ENCODE peak calls at places on chromosomes 16 and 17, in six cellular contexts. One of them, this sample, is unnamed.

GRCh38 chr17:1485748-1486376 is 6.6 kb downstream of the MYO1C start:
- DNase-seq in left ventricle myocardium inferior: peak
- DNase-seq in cardiac fibroblast: peak
- DNase-seq in HuH-7: peak
- DNase-seq in GM10248: peak
- DNase-seq in hypothalamus: no peak
- DNase-seq in this sample: no peak

GRCh38 chr17:81020767-81021497 is 14.0 kb upstream of the BAIAP2 start:
- DNase-seq in left ventricle myocardium inferior: peak
- DNase-seq in cardiac fibroblast: peak
- DNase-seq in HuH-7: no peak
- DNase-seq in GM10248: no peak
- DNase-seq in hypothalamus: no peak
- DNase-seq in this sample: peak

GRCh38 chr16:35596467-35596866 is 2137.1 kb downstream of the TP53TG3F start:
- DNase-seq in left ventricle myocardium inferior: no peak
- DNase-seq in cardiac fibroblast: no peak
- DNase-seq in HuH-7: no peak
- DNase-seq in GM10248: no peak
- DNase-seq in hypothalamus: no peak
- DNase-seq in this sample: no peak

GRCh38 chr16:85123891-85124635 is 11.8 kb upstream of the CIBAR2 start:
- DNase-seq in left ventricle myocardium inferior: peak
- DNase-seq in cardiac fibroblast: peak
- DNase-seq in HuH-7: no peak
- DNase-seq in GM10248: no peak
- DNase-seq in hypothalamus: peak
- DNase-seq in this sample: peak

GRCh38 chr17:39730095-39730921 is at the start of gene MIEN1:
- DNase-seq in left ventricle myocardium inferior: peak
- DNase-seq in cardiac fibroblast: peak
- DNase-seq in HuH-7: peak
- DNase-seq in GM10248: peak
- DNase-seq in hypothalamus: peak
- DNase-seq in this sample: peak

GRCh38 chr16:88651276-88651988 is 579 bp upstream of the CYBA start:
- DNase-seq in left ventricle myocardium inferior: peak
- DNase-seq in cardiac fibroblast: peak
- DNase-seq in HuH-7: peak
- DNase-seq in GM10248: peak
- DNase-seq in hypothalamus: no peak
- DNase-seq in this sample: no peak

GRCh38 chr16:23072769-23073549 is 76.3 kb downstream of the USP31 start:
- DNase-seq in left ventricle myocardium inferior: no peak
- DNase-seq in cardiac fibroblast: peak
- DNase-seq in HuH-7: no peak
- DNase-seq in GM10248: no peak
- DNase-seq in hypothalamus: no peak
- DNase-seq in this sample: no peak

GRCh38 chr17:66837226-66837625 is 2.3 kb downstream of the CACNG5 start:
- DNase-seq in left ventricle myocardium inferior: no peak
- DNase-seq in cardiac fibroblast: no peak
- DNase-seq in HuH-7: no peak
- DNase-seq in GM10248: no peak
- DNase-seq in hypothalamus: no peak
- DNase-seq in this sample: no peak

GRCh38 chr16:66483689-66484452 is 56.8 kb downstream of the BEAN1 start:
- DNase-seq in left ventricle myocardium inferior: peak
- DNase-seq in cardiac fibroblast: peak
- DNase-seq in HuH-7: peak
- DNase-seq in GM10248: peak
- DNase-seq in hypothalamus: peak
- DNase-seq in this sample: peak

GRCh38 chr17:46974086-46974485 is 5.0 kb downstream of the RPRML start:
- DNase-seq in left ventricle myocardium inferior: no peak
- DNase-seq in cardiac fibroblast: no peak
- DNase-seq in HuH-7: no peak
- DNase-seq in GM10248: no peak
- DNase-seq in hypothalamus: no peak
- DNase-seq in this sample: no peak

GRCh38 chr16:55048745-55049144 is 118.1 kb downstream of the IRX5 start:
- DNase-seq in left ventricle myocardium inferior: no peak
- DNase-seq in cardiac fibroblast: no peak
- DNase-seq in HuH-7: no peak
- DNase-seq in GM10248: no peak
- DNase-seq in hypothalamus: no peak
- DNase-seq in this sample: no peak

GRCh38 chr17:75914643-75915265 is 10.1 kb upstream of the MRPL38 start:
- DNase-seq in left ventricle myocardium inferior: no peak
- DNase-seq in cardiac fibroblast: no peak
- DNase-seq in HuH-7: no peak
- DNase-seq in GM10248: no peak
- DNase-seq in hypothalamus: no peak
- DNase-seq in this sample: no peak

GRCh38 chr16:23947838-23948237 is 112.1 kb downstream of the PRKCB start:
- DNase-seq in left ventricle myocardium inferior: no peak
- DNase-seq in cardiac fibroblast: no peak
- DNase-seq in HuH-7: no peak
- DNase-seq in GM10248: no peak
- DNase-seq in hypothalamus: no peak
- DNase-seq in this sample: no peak

GRCh38 chr17:44637066-44637465 is 19.2 kb upstream of the MEIOC start:
- DNase-seq in left ventricle myocardium inferior: no peak
- DNase-seq in cardiac fibroblast: no peak
- DNase-seq in HuH-7: no peak
- DNase-seq in GM10248: no peak
- DNase-seq in hypothalamus: no peak
- DNase-seq in this sample: no peak

GRCh38 chr17:78500806-78501205 is 76.4 kb downstream of the DNAH17 start:
- DNase-seq in left ventricle myocardium inferior: no peak
- DNase-seq in cardiac fibroblast: no peak
- DNase-seq in HuH-7: no peak
- DNase-seq in GM10248: no peak
- DNase-seq in hypothalamus: no peak
- DNase-seq in this sample: no peak

This sample was measured in midbrain.